ENCODE peak calls at places on chromosomes 6 and 20, in four cellular contexts. H, Z, S and J are unnamed samples.

GRCh38 chr6:71510057-71510713 is 221.6 kb downstream of the OGFRL1 start:
- DNase-seq in H (peak), Z (peak), S (peak), J (no peak)

GRCh38 chr6:14665827-14666724 is 548.5 kb downstream of the CD83 start:
- DNase-seq in H (peak), Z (no peak), S (peak), J (no peak)

GRCh38 chr6:56713285-56713684 is 70.6 kb upstream of the DST start:
- DNase-seq in H (no peak), Z (no peak), S (peak), J (no peak)

GRCh38 chr6:41092421-41093140 is 19.8 kb downstream of the NFYA start:
- DNase-seq in H (no peak), Z (no peak), S (peak), J (no peak)

GRCh38 chr6:133806358-133806757 is 82.6 kb upstream of the TCF21 start:
- DNase-seq in H (no peak), Z (no peak), S (peak), J (no peak)

GRCh38 chr6:43943781-43944250 is 173.8 kb downstream of the VEGFA start:
- DNase-seq in H (no peak), Z (no peak), S (no peak), J (no peak)

GRCh38 chr6:16286151-16286522 is 47.8 kb downstream of the GMPR start:
- DNase-seq in H (no peak), Z (no peak), S (peak), J (no peak)

GRCh38 chr6:54335871-54336270 is 27.6 kb downstream of the TINAG start:
- DNase-seq in H (peak), Z (no peak), S (peak), J (no peak)

GRCh38 chr6:26311012-26311384 is 54.0 kb upstream of the BTN3A2 start:
- DNase-seq in H (no peak), Z (no peak), S (peak), J (no peak)

GRCh38 chr6:10355115-10355702 is 59.7 kb downstream of the TFAP2A start:
- DNase-seq in H (no peak), Z (no peak), S (peak), J (no peak)

GRCh38 chr20:50930139-50931047 is 844 bp downstream of the ADNP start:
- DNase-seq in H (no peak), Z (no peak), S (no peak), J (no peak)

GRCh38 chr6:40164345-40164755 is 230.1 kb upstream of the MOCS1 start:
- DNase-seq in H (no peak), Z (no peak), S (no peak), J (peak)

GRCh38 chr6:157432231-157432630 is 51.2 kb downstream of the ZDHHC14 start:
- DNase-seq in H (no peak), Z (no peak), S (no peak), J (no peak)

GRCh38 chr20:49270177-49270576 is 7.7 kb downstream of the ZNFX1 start:
- DNase-seq in H (no peak), Z (no peak), S (no peak), J (no peak)

GRCh38 chr6:85136310-85136709 is 313.6 kb upstream of the NT5E start:
- DNase-seq in H (no peak), Z (no peak), S (no peak), J (no peak)

GRCh38 chr20:43243672-43244269 is 54.1 kb upstream of the PTPRT start:
- DNase-seq in H (no peak), Z (no peak), S (no peak), J (no peak)
- TF ChIP-seq CTCF in H (peak), Z (no peak), S (no peak), J (no peak)

GRCh38 chr6:92126088-92126487 is 1293.3 kb downstream of the EPHA7 start:
- DNase-seq in H (no peak), Z (no peak), S (no peak), J (no peak)

GRCh38 chr6:92121228-92121627 is 1298.1 kb downstream of the EPHA7 start:
- DNase-seq in H (no peak), Z (no peak), S (no peak), J (no peak)

GRCh38 chr6:92125681-92126080 is 1293.7 kb downstream of the EPHA7 start:
- DNase-seq in H (no peak), Z (no peak), S (no peak), J (no peak)

GRCh38 chr6:92124126-92124525 is 1295.2 kb downstream of the EPHA7 start:
- DNase-seq in H (no peak), Z (no peak), S (peak), J (no peak)

GRCh38 chr6:92122746-92123145 is 1296.6 kb downstream of the EPHA7 start:
- DNase-seq in H (no peak), Z (no peak), S (no peak), J (no peak)
- TF ChIP-seq CTCF in H (peak), Z (peak), S (peak), J (peak)

GRCh38 chr6:12844284-12845223 is 128.0 kb downstream of the PHACTR1 start:
- DNase-seq in H (no peak), Z (no peak), S (peak), J (no peak)
- TF ChIP-seq CTCF in H (peak), Z (peak), S (peak), J (peak)

GRCh38 chr6:82841309-82841708 is 224.3 kb downstream of the UBE3D start:
- DNase-seq in H (no peak), Z (no peak), S (no peak), J (no peak)
- TF ChIP-seq CTCF in H (no peak), Z (no peak), S (no peak), J (no peak)

GRCh38 chr20:62172666-62173065 is 10.2 kb upstream of the MTG2 start:
- DNase-seq in H (no peak), Z (no peak), S (no peak), J (peak)

GRCh38 chr20:62175711-62176110 is 7.1 kb upstream of the MTG2 start:
- DNase-seq in H (no peak), Z (no peak), S (no peak), J (peak)

GRCh38 chr20:62176866-62177265 is 6.0 kb upstream of the MTG2 start:
- DNase-seq in H (no peak), Z (no peak), S (no peak), J (peak)

GRCh38 chr20:62174870-62175624 is 7.8 kb upstream of the MTG2 start:
- DNase-seq in H (no peak), Z (no peak), S (no peak), J (peak)

DNA sequence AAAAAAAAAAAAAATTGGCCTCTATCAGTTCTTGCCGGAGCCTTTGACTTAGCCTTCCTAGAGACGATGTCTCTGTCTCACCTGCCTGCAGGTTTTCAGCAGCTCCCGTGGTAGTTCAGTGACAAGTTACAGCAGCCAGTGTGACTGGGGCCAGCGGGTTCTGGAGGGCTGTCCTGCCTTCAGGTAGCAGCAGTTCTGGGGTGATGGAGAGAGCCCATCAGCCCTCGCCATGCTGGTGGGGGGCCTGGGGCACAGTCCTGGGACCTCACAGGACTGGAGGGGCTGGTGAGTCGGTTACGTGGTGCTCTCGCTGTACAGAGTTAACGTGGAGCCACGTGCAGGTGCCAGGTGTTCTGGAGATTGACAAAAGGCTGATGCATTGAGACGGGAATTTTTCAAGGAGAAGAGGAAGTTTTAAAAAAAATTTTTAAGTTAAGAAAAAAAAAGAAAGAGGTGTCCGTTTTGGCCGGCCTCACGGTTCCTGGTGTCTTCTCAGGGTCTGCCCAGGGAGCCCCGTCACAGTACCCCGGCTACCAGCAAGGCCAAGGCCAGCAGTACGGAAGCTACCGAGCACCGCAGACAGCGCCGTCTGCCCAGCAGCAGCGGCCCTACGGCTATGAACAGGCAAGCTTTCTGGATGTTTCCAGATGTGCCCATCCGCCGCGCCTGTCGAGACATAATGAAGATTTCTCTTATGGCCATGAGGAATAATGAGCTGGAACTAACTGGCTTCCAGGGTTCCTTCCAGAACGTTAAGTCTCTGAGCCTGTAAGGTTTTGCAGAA is 8.6 kb upstream of the MTG2 start:
- DNase-seq in H (no peak), Z (no peak), S (no peak), J (peak)
- TF ChIP-seq CTCF in H (no peak), Z (no peak), S (no peak), J (no peak)

DNA sequence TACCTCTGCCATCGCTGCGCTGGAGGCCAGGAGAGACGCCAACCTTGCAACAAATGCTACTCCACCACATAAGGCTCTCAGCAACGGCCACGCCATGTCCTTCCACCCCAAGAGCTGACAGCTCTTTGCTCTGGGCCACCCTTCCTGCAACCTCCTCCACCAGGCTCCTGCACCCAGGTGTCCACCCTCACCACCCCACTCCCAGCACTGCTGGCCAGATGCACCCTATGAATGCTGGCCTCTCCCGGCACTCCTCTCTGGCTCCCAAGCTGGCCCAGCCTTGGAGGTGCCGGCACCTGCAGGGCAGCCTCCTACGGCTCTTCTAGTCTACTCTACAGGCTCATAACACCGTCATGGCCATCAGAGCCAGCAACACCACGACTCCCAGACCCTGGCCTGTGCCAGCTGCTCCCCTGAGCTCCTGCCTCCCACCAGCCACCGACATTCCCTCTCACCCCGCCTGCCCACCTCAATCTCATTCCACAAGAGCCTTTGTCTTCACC is 11.2 kb downstream of the TAF4 start:
- DNase-seq in H (no peak), Z (no peak), S (no peak), J (peak)
- TF ChIP-seq CTCF in H (no peak), Z (no peak), S (no peak), J (no peak)